ENCODE peak calls at places on chromosome 21, in ten cellular contexts. H is kidney; F is A549; L is fibroblast of lung; A is CD8-positive, alpha-beta T cell; W is right lobe of liver; U is mammary epithelial cell; N is CD8-positive, alpha-beta memory T cell; E is endodermal cell; P is neuronal stem cell. C is an unnamed sample. For H3K4me1, the result is how much of the 10 kb centered on the place peaks cover.

GRCh38 chr21:45359451-45360217 is 45.3 kb upstream of the COL18A1 start:
- DNase-seq in H (peak), F (no peak), U (no peak), N (no peak), L (no peak), P (peak), A (no peak), E (no peak), W (no peak), C (no peak)

GRCh38 chr21:35016517-35017188 is 32.4 kb downstream of the RUNX1 start:
- DNase-seq in F (no peak), P (no peak), L (no peak), W (no peak), H (no peak), N (no peak), E (peak), U (no peak), A (no peak), C (no peak)

GRCh38 chr21:37914211-37914900 is 1.9 kb downstream of the KCNJ6 start:
- DNase-seq in H (no peak), P (peak), U (peak), E (peak), F (no peak), N (no peak), A (no peak), W (no peak), L (peak), C (peak)

GRCh38 chr21:32141009-32141357 is 137.9 kb downstream of the MIS18A start:
- DNase-seq in P (no peak), L (no peak), E (no peak), A (no peak), W (no peak), F (no peak), U (no peak), H (no peak), N (no peak), C (no peak)

GRCh38 chr21:41973427-41973831 is 19.6 kb upstream of the C2CD2 start:
- DNase-seq in L (no peak), H (peak), A (no peak), F (no peak), E (peak), W (no peak), P (no peak), U (no peak), N (no peak), C (no peak)

GRCh38 chr21:14862794-14863720 is 201.7 kb downstream of the NRIP1 start:
- DNase-seq in H (no peak), P (no peak), L (no peak), A (no peak), W (no peak), E (no peak), F (no peak), U (no peak), N (no peak), C (no peak)

GRCh38 chr21:39867198-39867650 is at the start of gene PCP4:
- DNase-seq in L (peak), F (peak), N (no peak), U (peak), A (no peak), H (no peak), P (peak), W (peak), E (peak), C (peak)

GRCh38 chr21:41769521-41769920 is 2.7 kb upstream of the RIPK4 start:
- DNase-seq in P (no peak), A (no peak), H (no peak), N (no peak), L (no peak), F (no peak), E (peak), U (no peak), W (no peak), C (no peak)

GRCh38 chr21:41625428-41625827 is 117.5 kb upstream of the TMPRSS2 start:
- DNase-seq in P (no peak), W (no peak), L (no peak), N (no peak), F (no peak), H (no peak), E (no peak), U (no peak), A (no peak), C (no peak)

GRCh38 chr21:34365794-34366193 is 2.0 kb downstream of the KCNE2 start:
- DNase-seq in W (no peak), U (no peak), P (peak), E (peak), N (no peak), H (no peak), F (no peak), L (no peak), A (no peak), C (peak)

GRCh38 chr21:25493722-25494121 is 113.6 kb downstream of the MRPL39 start:
- DNase-seq in F (no peak), A (no peak), H (no peak), E (no peak), L (no peak), P (no peak), W (no peak), U (no peak), N (no peak), C (no peak)

GRCh38 chr21:31872452-31873274 is at the start of gene HUNK:
- DNase-seq in A (no peak), L (peak), P (peak), H (peak), F (peak), U (peak), N (no peak), W (peak), E (peak), C (peak)

GRCh38 chr21:38985423-38986378 is 180.0 kb downstream of the ETS2 start:
- DNase-seq in H (peak), N (no peak), E (no peak), F (no peak), A (no peak), U (peak), P (no peak), W (peak), L (peak), C (no peak)

GRCh38 chr21:33267250-33267649 is 1.1 kb downstream of the IL10RB start:
- DNase-seq in L (no peak), N (no peak), E (no peak), A (no peak), P (no peak), H (no peak), F (no peak), W (no peak), U (no peak), C (no peak)

GRCh38 chr21:33266050-33266783 is at the start of gene IL10RB:
- DNase-seq in A (peak), F (peak), H (peak), L (peak), P (peak), U (peak), E (peak), W (peak), N (peak), C (peak)

GRCh38 chr21:33268736-33269441 is 2.7 kb downstream of the IL10RB start:
- DNase-seq in P (no peak), A (no peak), F (peak), E (peak), L (no peak), U (peak), W (peak), H (peak), N (no peak), C (no peak)

GRCh38 chr21:33266784-33267135 is 593 bp downstream of the IL10RB start:
- DNase-seq in H (no peak), P (no peak), F (no peak), W (peak), L (no peak), N (peak), A (no peak), U (no peak), E (no peak), C (no peak)

DNA sequence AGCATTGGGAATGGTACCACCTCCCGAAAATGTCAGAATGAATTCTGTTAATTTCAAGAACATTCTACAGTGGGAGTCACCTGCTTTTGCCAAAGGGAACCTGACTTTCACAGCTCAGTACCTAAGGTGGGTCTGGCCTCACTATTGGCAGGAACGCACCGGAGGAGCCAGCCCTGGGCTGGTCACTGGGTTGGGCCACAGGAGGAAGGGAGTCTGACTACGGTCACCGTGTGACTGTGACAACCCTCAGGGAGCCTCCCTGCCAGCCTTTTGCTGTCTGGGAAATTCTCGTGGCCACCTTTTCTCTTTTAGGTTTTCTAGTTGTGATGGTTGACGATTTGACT is 2.2 kb downstream of the IL10RB start:
- DNase-seq in H (no peak), W (no peak), N (no peak), U (no peak), F (no peak), E (peak), P (no peak), L (no peak), A (no peak), C (no peak)
- H3K4me3 ChIP-seq in H (no peak), W (no peak), N (no peak), U (no peak), F (no peak), E (no peak), P (no peak), L (no peak), A (no peak), C (no peak)

GRCh38 chr21:44299458-44300261 is at the start of gene PFKL:
- DNase-seq in H (peak), P (peak), W (peak), F (peak), A (no peak), U (peak), L (peak), E (peak), N (peak), C (peak)
- H3K4me1 ChIP-seq in H (under half), P (under half), W (under half), F (under half), A (half or more), U (under half), L (under half), E (under half), N (half or more), C (under half)

DNA sequence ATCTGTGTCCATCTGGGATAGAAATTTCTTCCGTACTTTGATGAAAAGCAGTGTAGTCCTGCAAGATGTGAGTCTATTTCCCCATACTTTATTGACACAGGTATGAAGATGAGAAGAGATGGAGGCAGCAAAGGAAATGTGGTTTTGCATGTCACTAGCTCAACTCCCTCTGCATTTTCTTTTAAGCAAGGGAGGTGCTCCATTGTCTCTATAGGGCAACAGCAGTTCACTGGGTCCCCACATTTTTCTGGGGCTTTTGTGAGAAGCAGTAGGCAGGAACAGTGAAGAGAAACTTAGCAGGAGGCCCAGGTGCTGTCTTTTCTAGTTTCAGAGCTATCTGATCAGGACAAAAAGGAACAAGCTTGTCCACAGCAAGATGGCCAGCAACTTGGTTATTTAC is 37.1 kb downstream of the C21orf91 start:
- DNase-seq in A (no peak), L (no peak), W (no peak), E (no peak), N (no peak), F (no peak), P (no peak), U (no peak), H (no peak), C (no peak)
- H3K4me3 ChIP-seq in A (no peak), L (no peak), W (no peak), E (no peak), N (no peak), F (no peak), P (no peak), U (no peak), H (no peak), C (no peak)

DNA sequence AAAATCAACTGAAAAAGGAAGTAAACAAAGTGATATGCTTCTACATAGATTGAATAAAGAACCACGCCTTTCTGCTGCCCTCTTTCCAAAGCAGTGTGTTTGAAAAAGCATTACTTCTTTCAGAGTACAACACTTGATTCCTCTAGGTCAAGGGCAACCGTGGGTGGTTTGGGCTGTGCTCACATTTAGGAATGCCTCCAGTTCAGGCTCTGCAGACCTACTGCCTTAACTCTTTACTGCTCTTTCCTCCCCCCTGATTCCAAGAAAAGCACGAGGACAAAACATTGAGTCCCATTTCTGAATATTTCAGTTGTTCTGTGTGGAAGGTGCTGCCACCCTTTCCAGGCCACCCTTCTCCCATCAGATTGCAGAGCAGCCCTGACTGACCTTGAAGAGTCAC is 45.2 kb downstream of the ADAMTS1 start:
- DNase-seq in P (no peak), A (no peak), N (no peak), E (no peak), L (no peak), W (no peak), H (no peak), U (no peak), F (no peak), C (no peak)
- H3K4me1 ChIP-seq in P (under half), A (under half), N (under half), E (under half), L (under half), W (under half), H (under half), U (under half), F (under half), C (under half)

GRCh38 chr21:36422279-36423098 is 37.3 kb downstream of the CHAF1B start:
- DNase-seq in F (peak), N (no peak), L (peak), P (peak), W (peak), U (peak), A (no peak), H (peak), E (peak), C (peak)

GRCh38 chr21:36420571-36421339 is 35.6 kb downstream of the CHAF1B start:
- DNase-seq in L (no peak), P (no peak), W (no peak), U (no peak), H (no peak), E (no peak), N (no peak), F (no peak), A (no peak), C (peak)

GRCh38 chr21:36419241-36419640 is 34.0 kb downstream of the CHAF1B start:
- DNase-seq in U (no peak), L (no peak), P (no peak), N (no peak), F (no peak), H (no peak), W (no peak), E (no peak), A (no peak), C (no peak)

GRCh38 chr21:36423772-36424433 is 38.7 kb downstream of the CHAF1B start:
- DNase-seq in P (no peak), A (no peak), L (no peak), E (no peak), N (no peak), F (no peak), H (no peak), W (no peak), U (no peak), C (no peak)

DNA sequence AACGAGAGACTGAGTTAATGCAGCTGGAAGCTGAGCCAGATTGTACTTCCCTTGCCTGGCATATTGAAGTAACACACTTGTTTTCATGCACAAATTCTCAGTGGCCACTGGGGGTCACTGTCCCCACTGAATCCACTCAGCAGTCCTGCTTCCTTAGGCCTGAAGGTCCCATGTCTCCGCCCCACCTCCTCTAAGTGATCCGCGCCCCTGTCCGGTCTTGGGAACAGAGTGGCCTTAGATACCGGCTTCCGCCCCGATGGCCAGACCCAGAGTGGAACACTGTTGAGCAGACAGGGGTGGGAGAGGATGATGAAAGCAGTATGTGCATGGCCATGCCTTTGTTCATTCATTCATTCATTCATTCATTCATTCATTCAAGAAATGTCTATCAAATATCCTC is 34.8 kb downstream of the CHAF1B start:
- DNase-seq in W (peak), F (peak), E (peak), L (peak), N (peak), P (peak), U (peak), A (no peak), H (peak), C (peak)
- H3K4me3 ChIP-seq in W (no peak), F (no peak), E (no peak), L (no peak), N (no peak), P (no peak), U (no peak), A (no peak), H (no peak), C (no peak)